ENCODE peak calls at places on chromosomes 13 and 19, in ten cellular contexts. S is fibroblast of pulmonary artery; C is heart right ventricle; Q is lung; N is upper lobe of right lung; Y is left ventricle myocardium inferior; E is Jurkat, Clone E6-1; V is Peyer's patch; A is heart left ventricle; O is A549. I is an unnamed sample.

GRCh38 chr13:32639502-32640105 is 53.4 kb downstream of the PDS5B start:
- DNase-seq in S (peak), C (peak), Q (no peak), N (no peak), Y (no peak), E (peak), V (no peak), A (peak), O (peak), I (peak)

GRCh38 chr19:13425151-13425550 is 81.1 kb downstream of the CACNA1A start:
- DNase-seq in S (no peak), C (no peak), Q (no peak), N (no peak), Y (no peak), E (no peak), V (no peak), A (no peak), O (no peak), I (no peak)

GRCh38 chr13:34863360-34864135 is 78.5 kb upstream of the NBEA start:
- DNase-seq in S (peak), C (no peak), Q (no peak), N (no peak), Y (no peak), E (no peak), V (no peak), A (no peak), O (peak), I (peak)

GRCh38 chr13:113653264-113654174 is 4.5 kb downstream of the ATP4B start:
- DNase-seq in S (no peak), C (no peak), Q (no peak), N (peak), Y (peak), E (no peak), V (peak), A (peak), O (no peak), I (no peak)

GRCh38 chr13:97317933-97318332 is 95.8 kb downstream of the MBNL2 start:
- DNase-seq in S (no peak), C (no peak), Q (no peak), N (no peak), Y (no peak), E (no peak), V (no peak), A (no peak), O (no peak), I (no peak)

GRCh38 chr13:78100481-78100880 is 181.8 kb upstream of the EDNRB start:
- DNase-seq in S (no peak), C (no peak), Q (no peak), N (no peak), Y (no peak), E (no peak), V (no peak), A (no peak), O (no peak), I (no peak)

GRCh38 chr19:29767039-29767735 is 44.6 kb upstream of the CCNE1 start:
- DNase-seq in S (no peak), C (no peak), Q (no peak), N (no peak), Y (no peak), E (no peak), V (no peak), A (no peak), O (no peak), I (no peak)

GRCh38 chr19:42325896-42326771 is 699 bp downstream of the MEGF8 start:
- DNase-seq in S (no peak), C (no peak), Q (no peak), N (no peak), Y (peak), E (no peak), V (peak), A (no peak), O (no peak), I (no peak)

GRCh38 chr19:23254141-23254910 is 4.1 kb upstream of the ZNF724 start:
- DNase-seq in S (no peak), C (no peak), Q (no peak), N (no peak), Y (no peak), E (no peak), V (no peak), A (no peak), O (no peak), I (no peak)

GRCh38 chr13:92806215-92806614 is 420.4 kb upstream of the GPC6 start:
- DNase-seq in S (peak), C (no peak), Q (no peak), N (no peak), Y (no peak), E (peak), V (no peak), A (no peak), O (no peak), I (no peak)

GRCh38 chr19:49515767-49516166 is 3.3 kb downstream of the FCGRT start:
- DNase-seq in S (peak), C (no peak), Q (no peak), N (peak), Y (peak), E (no peak), V (peak), A (no peak), O (no peak), I (no peak)

GRCh38 chr13:78764665-78765064 is 105.7 kb upstream of the OBI1 start:
- DNase-seq in S (no peak), C (no peak), Q (no peak), N (no peak), Y (no peak), E (no peak), V (no peak), A (no peak), O (no peak), I (no peak)

GRCh38 chr13:33022986-33023385 is 6.8 kb downstream of the KL start:
- DNase-seq in S (no peak), C (no peak), Q (no peak), N (no peak), Y (no peak), E (no peak), V (no peak), A (no peak), O (no peak), I (no peak)

GRCh38 chr13:114039471-114040141 is 65.7 kb upstream of the C13orf46 start:
- DNase-seq in S (no peak), C (no peak), Q (no peak), N (no peak), Y (no peak), E (no peak), V (no peak), A (no peak), O (no peak), I (no peak)

GRCh38 chr19:6333439-6333838 is at the start of gene ACER1:
- DNase-seq in S (no peak), C (no peak), Q (no peak), N (no peak), Y (no peak), E (no peak), V (no peak), A (no peak), O (no peak), I (no peak)

GRCh38 chr13:98766716-98767115 is 14.2 kb upstream of the SLC15A1 start:
- DNase-seq in S (no peak), C (no peak), Q (no peak), N (no peak), Y (no peak), E (no peak), V (no peak), A (no peak), O (no peak), I (no peak)

GRCh38 chr13:98769736-98770135 is 17.3 kb upstream of the SLC15A1 start:
- DNase-seq in S (no peak), C (no peak), Q (no peak), N (no peak), Y (no peak), E (no peak), V (no peak), A (no peak), O (no peak), I (no peak)

GRCh38 chr13:98768522-98768921 is 16.1 kb upstream of the SLC15A1 start:
- DNase-seq in S (no peak), C (no peak), Q (no peak), N (no peak), Y (no peak), E (no peak), V (no peak), A (no peak), O (no peak), I (no peak)

GRCh38 chr13:98761979-98762616 is 9.6 kb upstream of the SLC15A1 start:
- DNase-seq in S (no peak), C (no peak), Q (no peak), N (no peak), Y (no peak), E (no peak), V (no peak), A (no peak), O (no peak), I (no peak)

GRCh38 chr13:98766120-98766519 is 13.6 kb upstream of the SLC15A1 start:
- DNase-seq in S (no peak), C (no peak), Q (no peak), N (no peak), Y (no peak), E (no peak), V (no peak), A (no peak), O (no peak), I (no peak)
- H3K4me3 ChIP-seq in S (no peak), C (no peak), Q (no peak), N (no peak), Y (no peak), E (no peak), V (no peak), A (no peak), O (no peak), I (no peak)

DNA sequence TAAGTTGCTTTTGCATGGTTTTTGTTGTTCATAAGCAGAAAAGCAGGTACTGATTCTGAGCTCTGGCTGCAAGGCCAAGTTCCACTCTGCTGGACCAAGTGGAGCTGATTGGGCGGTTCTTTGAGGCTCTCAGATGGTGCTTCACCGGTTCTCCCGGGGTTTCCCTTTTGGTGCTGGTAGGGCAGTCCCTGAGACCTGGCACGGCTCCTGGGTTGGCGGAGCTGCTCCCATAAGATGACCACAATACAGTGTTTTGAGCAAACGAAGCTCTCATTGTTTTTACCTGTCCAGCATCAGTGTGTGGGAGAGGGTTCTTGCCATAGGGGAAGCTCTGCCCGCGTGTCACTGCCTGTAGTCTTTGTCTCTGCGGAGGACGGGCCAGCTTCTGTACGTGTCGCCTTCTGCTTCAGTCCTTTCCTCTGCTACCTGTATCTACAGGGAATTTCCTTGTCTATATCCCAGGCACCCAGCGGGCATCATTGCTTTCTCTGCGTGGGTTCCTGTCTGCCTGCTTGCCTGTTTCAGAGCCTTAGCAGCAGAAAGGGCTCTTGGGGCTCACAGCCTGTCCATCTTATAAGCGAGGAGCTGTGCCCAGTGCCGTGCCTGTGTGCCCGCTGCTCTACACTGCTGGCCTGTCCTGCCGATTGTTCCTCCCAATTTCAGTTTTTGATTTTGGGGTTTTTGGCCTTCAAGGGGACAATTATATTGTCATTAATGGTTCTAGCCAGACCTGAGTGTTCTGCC is 2.3 kb downstream of the U2AF2 start:
- DNase-seq in S (no peak), C (no peak), Q (no peak), N (no peak), Y (no peak), E (no peak), V (no peak), A (no peak), O (no peak), I (no peak)
- H3K4me3 ChIP-seq in S (peak), C (peak), Q (no peak), N (peak), Y (peak), E (peak), V (no peak), A (peak), O (peak), I (peak)

DNA sequence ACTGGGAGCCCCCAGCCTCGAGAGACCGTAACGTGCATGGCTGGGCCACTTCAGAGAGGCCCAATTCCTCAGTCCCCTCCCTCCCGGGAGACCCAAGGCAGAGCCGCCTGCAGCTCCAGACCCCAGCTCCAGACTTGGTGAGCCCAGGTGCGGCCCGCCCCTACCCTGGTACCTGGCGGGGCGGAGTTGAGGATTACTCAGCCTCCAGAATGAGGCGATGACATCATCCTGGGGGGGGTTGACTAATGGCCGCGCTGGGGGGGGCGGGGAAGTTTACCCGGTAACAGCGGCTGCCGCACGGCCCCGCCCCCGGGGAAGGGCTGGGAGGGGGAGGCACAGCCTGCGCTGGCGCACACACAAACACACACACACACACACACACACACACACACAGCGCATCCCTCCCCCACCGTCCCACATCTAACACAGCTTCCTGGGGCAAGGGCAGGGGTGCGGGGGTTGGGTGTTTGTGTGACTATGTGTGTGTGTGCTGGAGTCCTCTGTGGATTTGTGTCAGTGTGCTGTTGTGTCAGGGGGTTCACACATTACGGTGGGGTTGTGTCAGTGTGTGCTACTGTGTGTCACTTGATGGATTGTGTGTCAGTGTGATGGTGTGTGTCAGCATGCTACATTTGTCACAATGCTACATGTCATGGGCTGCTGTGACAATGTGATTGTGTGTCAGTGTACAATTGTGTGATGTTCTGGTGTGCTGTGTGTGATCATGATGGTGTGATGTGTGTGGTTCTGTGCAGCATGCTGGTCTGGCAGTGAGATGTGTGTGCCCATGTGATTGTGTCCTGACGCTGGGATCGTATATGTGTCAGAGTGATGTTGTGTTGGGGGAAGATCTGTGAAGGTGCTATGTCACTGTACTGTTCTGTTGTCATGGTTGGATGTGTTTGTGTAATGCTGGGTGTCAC is 10.3 kb upstream of the BBC3 start:
- DNase-seq in S (peak), C (peak), Q (peak), N (peak), Y (peak), E (no peak), V (peak), A (peak), O (peak), I (no peak)
- H3K4me3 ChIP-seq in S (no peak), C (no peak), Q (no peak), N (no peak), Y (no peak), E (no peak), V (no peak), A (no peak), O (peak), I (peak)

GRCh38 chr13:111422352-111422751 is 101.9 kb downstream of the TEX29 start:
- DNase-seq in S (no peak), C (no peak), Q (no peak), N (no peak), Y (no peak), E (no peak), V (no peak), A (no peak), O (no peak), I (no peak)

GRCh38 chr13:111424134-111424533 is 103.7 kb downstream of the TEX29 start:
- DNase-seq in S (no peak), C (no peak), Q (no peak), N (no peak), Y (no peak), E (no peak), V (no peak), A (no peak), O (no peak), I (no peak)

GRCh38 chr13:111425326-111425725 is 104.9 kb downstream of the TEX29 start:
- DNase-seq in S (no peak), C (no peak), Q (no peak), N (no peak), Y (no peak), E (no peak), V (no peak), A (no peak), O (no peak), I (no peak)

GRCh38 chr13:111421216-111421615 is 100.8 kb downstream of the TEX29 start:
- DNase-seq in S (no peak), C (no peak), Q (no peak), N (no peak), Y (no peak), E (no peak), V (peak), A (no peak), O (no peak), I (no peak)

GRCh38 chr13:111423168-111423785 is 102.8 kb downstream of the TEX29 start:
- DNase-seq in S (no peak), C (no peak), Q (no peak), N (no peak), Y (no peak), E (no peak), V (no peak), A (no peak), O (no peak), I (no peak)
- H3K4me3 ChIP-seq in S (no peak), C (no peak), Q (no peak), N (no peak), Y (no peak), E (no peak), V (no peak), A (no peak), O (no peak), I (no peak)

GRCh38 chr19:51550848-51551672 is 19.6 kb upstream of the SIGLEC6 start:
- DNase-seq in S (no peak), C (no peak), Q (no peak), N (no peak), Y (no peak), E (no peak), V (no peak), A (no peak), O (no peak), I (no peak)
- H3K4me3 ChIP-seq in S (no peak), C (no peak), Q (no peak), N (no peak), Y (no peak), E (no peak), V (peak), A (no peak), O (no peak), I (no peak)

I was measured in retinal pigment epithelial cell.